ENCODE peak calls at places on chromosomes 7 and 10, in seven cellular contexts. S is HTR-8/SVneo; W is midbrain; N is CD4-positive, alpha-beta T cell; B is GM20000; H is cardiac fibroblast; G is heart right ventricle. T is an unnamed sample.

GRCh38 chr10:11205026-11205772 is 187.5 kb downstream of the CELF2 start:
- DNase-seq in H (no peak), W (no peak), S (no peak), G (no peak), B (no peak), N (no peak), T (peak; percentile 31)

GRCh38 chr10:30368065-30368718 is 19.1 kb upstream of the MTPAP start:
- DNase-seq in S (no peak), H (no peak), G (peak; percentile 20), W (no peak), B (no peak), N (no peak), T (peak; percentile 50)

GRCh38 chr10:69733791-69734261 is 67.9 kb upstream of the COL13A1 start:
- DNase-seq in H (peak; percentile 74), G (no peak), N (no peak), B (no peak), W (no peak), S (no peak), T (peak; percentile 86)

GRCh38 chr7:116569737-116570136 is 44.9 kb downstream of the CAV1 start:
- DNase-seq in B (no peak), N (no peak), G (no peak), H (peak; percentile 96), W (no peak), S (peak; percentile 25), T (peak; percentile 95)

GRCh38 chr10:24208661-24209420 is at the start of gene KIAA1217:
- DNase-seq in H (peak; percentile 45), S (no peak), G (peak; percentile 61), B (no peak), W (peak; percentile 32), N (no peak), T (peak; percentile 62)

GRCh38 chr10:27068217-27068891 is 31.9 kb downstream of the ANKRD26 start:
- DNase-seq in G (no peak), H (no peak), S (no peak), W (no peak), N (no peak), B (no peak), T (no peak)

GRCh38 chr7:55558962-55559920 is 13.1 kb downstream of the VOPP1 start:
- DNase-seq in B (no peak), W (no peak), N (no peak), S (no peak), G (no peak), H (no peak), T (no peak)

GRCh38 chr10:48463318-48464003 is 141.4 kb downstream of the ARHGAP22 start:
- DNase-seq in H (no peak), G (no peak), N (no peak), W (peak; percentile 8), B (no peak), S (no peak), T (peak; percentile 46)

GRCh38 chr7:2819954-2820397 is 24.1 kb downstream of the GNA12 start:
- DNase-seq in S (no peak), H (no peak), G (no peak), B (no peak), N (no peak), W (no peak), T (no peak)

GRCh38 chr7:74002474-74003017 is 25.4 kb upstream of the ELN start:
- DNase-seq in W (no peak), B (no peak), G (peak; percentile 64), N (no peak), S (peak; percentile 83), H (peak; percentile 72), T (peak; percentile 78)

GRCh38 chr10:94088926-94089381 is 95.2 kb downstream of the PLCE1 start:
- DNase-seq in N (no peak), B (no peak), H (peak; percentile 62), S (no peak), G (no peak), W (no peak), T (peak; percentile 46)

GRCh38 chr7:139617074-139617473 is 93.6 kb downstream of the CLEC2L start:
- DNase-seq in N (no peak), S (no peak), G (no peak), B (no peak), W (no peak), H (no peak), T (no peak)

GRCh38 chr7:110317699-110318265 is 773.1 kb upstream of the LRRN3 start:
- DNase-seq in G (no peak), H (peak; percentile 62), W (no peak), N (no peak), B (no peak), S (peak; percentile 2), T (no peak)

GRCh38 chr7:81308643-81309354 is 389.9 kb upstream of the SEMA3C start:
- DNase-seq in B (no peak), H (peak; percentile 45), S (no peak), G (no peak), W (no peak), N (no peak), T (peak; percentile 56)

GRCh38 chr7:16592395-16592794 is 53.2 kb downstream of the ANKMY2 start:
- DNase-seq in G (no peak), S (no peak), H (no peak), W (no peak), B (no peak), N (no peak), T (no peak)

GRCh38 chr7:55509322-55509721 is 63.0 kb downstream of the VOPP1 start:
- DNase-seq in B (no peak), W (no peak), G (no peak), N (no peak), H (peak; percentile 59), S (no peak), T (peak; percentile 58)